ENCODE peak calls at places on chromosomes 16 and 17, in five cellular contexts. H is caudate nucleus, G is osteoblast, K is left lung, M is foreskin keratinocyte. N is an unnamed sample.

GRCh38 chr17:32496348-32497078 is 9.7 kb downstream of the CDK5R1 start:
- DNase-seq in K (peak; percentile 18), G (peak; percentile 99), H (no peak), M (peak; percentile 95), N (no peak)

GRCh38 chr16:66903544-66904427 is 14.9 kb downstream of the CDH16 start:
- DNase-seq in K (no peak), M (no peak), G (peak; percentile 87), H (no peak), N (no peak)

GRCh38 chr17:45029758-45030423 is 21.5 kb downstream of the DCAKD start:
- DNase-seq in H (no peak), K (no peak), G (peak; percentile 73), M (no peak), N (no peak)

GRCh38 chr17:59365383-59365981 is 34.0 kb downstream of the YPEL2 start:
- DNase-seq in M (no peak), H (peak; percentile 31), G (no peak), K (no peak), N (peak; percentile 70)

GRCh38 chr17:69732272-69732671 is 317.8 kb downstream of the MAP2K6 start:
- DNase-seq in M (no peak), H (no peak), K (no peak), G (no peak), N (no peak)

GRCh38 chr17:41863074-41863843 is 2.0 kb downstream of the KLHL11 start:
- DNase-seq in K (no peak), G (no peak), H (no peak), M (no peak), N (no peak)

GRCh38 chr16:29760567-29761279 is 14.9 kb upstream of the C16orf54 start:
- DNase-seq in M (no peak), H (no peak), K (peak; percentile 69), G (peak; percentile 19), N (no peak)

GRCh38 chr16:89187337-89188063 is 12.8 kb downstream of the SLC22A31 start:
- DNase-seq in M (no peak), K (peak; percentile 31), H (no peak), G (no peak), N (no peak)

GRCh38 chr17:30093463-30094147 is 23.0 kb upstream of the NSRP1 start:
- DNase-seq in K (no peak), G (peak; percentile 71), M (peak; percentile 39), H (no peak), N (no peak)

GRCh38 chr17:74569392-74570003 is 2.2 kb upstream of the CD300H start:
- DNase-seq in H (no peak), M (peak; percentile 100), G (peak; percentile 92), K (peak; percentile 91), N (no peak)

GRCh38 chr17:17080781-17081180 is 38.5 kb downstream of the MPRIP start:
- DNase-seq in H (no peak), G (peak; percentile 15), K (peak; percentile 21), M (no peak), N (no peak)

GRCh38 chr17:35752945-35753764 is at the start of gene GAS2L2:
- DNase-seq in H (peak; percentile 11), M (no peak), K (no peak), G (no peak), N (no peak)

GRCh38 chr17:4706121-4706520 is 2.2 kb upstream of the PELP1 start:
- DNase-seq in G (peak; percentile 68), K (no peak), M (no peak), H (no peak), N (no peak)

GRCh38 chr16:10583269-10583668 is 2.9 kb upstream of the EMP2 start:
- DNase-seq in K (no peak), G (no peak), H (no peak), M (no peak), N (no peak)

GRCh38 chr17:36566081-36566480 is 21.4 kb downstream of the GGNBP2 start:
- DNase-seq in K (no peak), G (no peak), M (no peak), H (no peak), N (no peak)

GRCh38 chr16:75919664-75920063 is 193.4 kb upstream of the CPHXL start:
- DNase-seq in H (no peak), G (no peak), M (no peak), K (no peak), N (no peak)

GRCh38 chr16:66289986-66290385 is 76.5 kb upstream of the CDH5 start:
- DNase-seq in K (peak; percentile 7), G (peak; percentile 48), H (no peak), M (no peak), N (no peak)

GRCh38 chr17:70254735-70255460 is 85.6 kb downstream of the KCNJ2 start:
- DNase-seq in G (no peak), M (peak; percentile 38), K (no peak), H (no peak), N (no peak)

GRCh38 chr17:75135452-75135851 is 3.9 kb upstream of the NT5C start:
- DNase-seq in H (no peak), M (no peak), G (peak; percentile 4), K (no peak), N (no peak)

GRCh38 chr17:8455660-8456059 is 20.0 kb downstream of the NDEL1 start:
- DNase-seq in K (no peak), G (no peak), M (no peak), H (no peak), N (no peak)

GRCh38 chr17:77147357-77147801 is 6.6 kb downstream of the SEC14L1 start:
- DNase-seq in G (no peak), H (no peak), M (no peak), K (no peak), N (no peak)

GRCh38 chr16:1678500-1679098 is 520 bp downstream of the JPT2 start:
- DNase-seq in G (no peak), H (peak; percentile 48), M (peak; percentile 57), K (peak; percentile 46), N (no peak)

GRCh38 chr17:69609495-69610315 is 195.2 kb downstream of the MAP2K6 start:
- DNase-seq in K (no peak), H (no peak), G (no peak), M (peak; percentile 36), N (no peak)

GRCh38 chr16:65717006-65717720 is 595.3 kb upstream of the CDH11 start:
- DNase-seq in G (no peak), K (no peak), H (no peak), M (no peak), N (no peak)

DNA sequence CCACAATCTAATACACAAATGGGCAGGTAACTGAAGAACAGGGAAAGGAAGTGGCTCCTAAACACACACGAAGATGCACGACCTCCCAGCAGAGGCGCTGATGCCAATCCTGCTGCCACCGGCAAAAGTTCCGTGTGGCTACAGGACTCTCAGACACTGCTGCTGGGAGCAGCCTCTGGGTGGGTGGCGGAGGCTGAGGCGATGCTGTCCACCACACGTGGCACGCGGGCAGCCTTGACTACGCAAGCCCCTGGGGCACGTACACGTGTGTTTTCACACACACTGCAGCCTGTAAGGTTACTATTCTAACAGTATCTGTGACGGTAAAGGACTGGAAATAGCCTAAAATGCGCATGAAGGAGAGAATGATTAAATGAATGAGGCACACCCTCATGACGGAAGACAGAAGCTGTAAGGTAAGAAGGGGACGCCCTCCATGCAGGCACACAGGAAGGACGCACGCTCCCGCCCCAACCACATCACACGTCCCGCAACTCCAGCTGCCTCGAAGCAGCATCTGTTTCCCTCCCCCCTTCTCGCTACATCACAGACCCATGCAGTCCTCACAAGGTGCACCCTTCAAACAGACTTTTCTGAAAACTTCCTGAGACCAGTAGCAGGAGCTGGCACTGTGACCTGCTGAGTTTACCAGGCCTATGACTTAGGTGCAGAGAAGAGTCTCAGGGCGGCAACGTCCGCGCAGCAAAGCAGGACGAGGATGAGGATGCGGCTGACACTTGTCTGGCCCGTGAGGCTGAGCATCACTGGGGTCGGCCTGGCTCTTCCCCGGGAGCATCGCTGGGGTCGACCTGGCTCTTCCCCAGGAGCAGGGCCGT is 28.7 kb upstream of the FASN start:
- DNase-seq in H (no peak), K (no peak), G (no peak), M (no peak), N (no peak)
- H3K27ac ChIP-seq in H (no peak overlapping the region), K (no peak overlapping the region), G (no peak overlapping the region), M (no peak overlapping the region), N (no peak overlapping the region)

GRCh38 chr17:73292031-73292531 is 19.7 kb downstream of the CDC42EP4 start:
- DNase-seq in G (peak; percentile 93), K (no peak), H (peak; percentile 46), M (no peak), N (no peak)

GRCh38 chr17:73289549-73290254 is 22.1 kb downstream of the CDC42EP4 start:
- DNase-seq in K (no peak), G (no peak), M (no peak), H (no peak), N (no peak)

GRCh38 chr17:73293031-73293430 is 18.8 kb downstream of the CDC42EP4 start:
- DNase-seq in H (no peak), M (no peak), K (no peak), G (peak; percentile 77), N (no peak)

GRCh38 chr17:73290399-73291259 is 21.2 kb downstream of the CDC42EP4 start:
- DNase-seq in K (no peak), G (no peak), M (no peak), H (no peak), N (no peak)

DNA sequence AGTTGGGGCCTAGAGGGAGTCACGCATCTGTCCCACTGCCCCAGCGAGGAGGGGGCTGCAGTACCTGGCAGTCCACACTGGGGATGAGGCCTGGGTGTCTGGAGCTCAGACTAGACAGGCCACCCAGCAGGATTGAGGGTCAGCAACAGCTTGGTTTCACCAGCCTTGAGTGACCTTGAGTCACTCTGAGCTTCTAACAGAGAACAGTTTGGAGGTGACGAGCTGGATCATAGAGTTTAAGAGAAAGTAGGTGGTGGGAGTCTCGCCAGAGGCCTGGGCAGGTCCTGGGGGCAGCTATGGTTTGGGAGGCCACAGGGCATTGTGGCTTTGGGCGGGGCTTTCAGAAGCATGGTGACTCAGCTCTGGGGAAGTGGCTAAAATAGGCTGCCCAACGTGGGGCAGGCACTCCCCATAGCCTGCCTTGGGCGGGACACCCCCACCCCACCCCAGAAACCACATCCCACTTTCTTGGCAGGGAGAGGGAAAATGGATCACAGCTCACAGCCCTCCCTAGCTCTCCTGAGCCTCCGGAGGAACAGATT is 20.5 kb downstream of the CDC42EP4 start:
- DNase-seq in H (no peak), K (peak; percentile 87), M (peak; percentile 58), G (peak; percentile 95), N (no peak)
- H3K27ac ChIP-seq in H (peak overlapping the region; percentile 89), K (peak overlapping the region; percentile 72), M (no peak overlapping the region), G (peak overlapping the region; percentile 82), N (peak overlapping the region; percentile 56)

GRCh38 chr17:50347087-50347893 is 1.4 kb downstream of the XYLT2 start:
- DNase-seq in H (no peak), M (no peak), K (peak; percentile 33), G (no peak), N (no peak)

GRCh38 chr17:50344712-50345380 is 1.1 kb upstream of the XYLT2 start:
- DNase-seq in H (no peak), G (peak; percentile 83), M (no peak), K (no peak), N (no peak)

GRCh38 chr17:50346313-50347086 is 574 bp downstream of the XYLT2 start:
- DNase-seq in H (peak; percentile 26), K (peak; percentile 60), G (peak; percentile 93), M (peak; percentile 7), N (no peak)

GRCh38 chr17:50347894-50348291 is 2.0 kb downstream of the XYLT2 start:
- DNase-seq in M (no peak), K (no peak), H (no peak), G (no peak), N (no peak)

GRCh38 chr17:50345443-50346312 is at the start of gene XYLT2:
- DNase-seq in H (peak; percentile 86), G (peak; percentile 100), M (peak; percentile 45), K (peak; percentile 90), N (peak; percentile 37)
- H3K27ac ChIP-seq in H (no peak within 1 kb of the TSS), G (peak within 1 kb of the TSS; percentile 70), M (peak within 1 kb of the TSS; percentile 52), K (no peak within 1 kb of the TSS), N (no peak within 1 kb of the TSS)

DNA sequence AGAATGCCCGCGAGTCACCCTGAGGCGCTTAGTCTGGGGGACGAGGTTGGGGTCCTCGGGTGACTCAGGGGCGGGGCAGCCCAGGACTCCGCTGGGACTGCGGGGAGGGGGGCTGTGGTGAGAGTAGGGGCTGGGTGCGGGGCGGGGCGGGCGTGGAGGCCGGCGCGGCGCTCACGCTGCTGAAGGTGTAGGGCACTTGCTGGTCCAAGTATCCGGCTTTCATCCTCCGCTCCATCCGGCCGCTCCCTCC is 832 bp downstream of the ETV4 start:
- DNase-seq in G (peak; percentile 81), H (no peak), M (no peak), K (peak; percentile 46), N (no peak)
- H3K27ac ChIP-seq in G (no peak overlapping the region), H (no peak overlapping the region), M (peak overlapping the region; percentile 12), K (no peak overlapping the region), N (no peak overlapping the region)

N was measured in substantia nigra.